ENCODE peak calls at places on chromosomes 6 and 20, in ten cellular contexts. V is K562, I is H54, N is testis, J is spleen, C is GM12892, S is heart left ventricle, D is adrenal gland, E is HCT116, W is ovary. Y is an unnamed sample.

GRCh38 chr6:134166529-134167221 is 114.3 kb upstream of the SLC2A12 start:
- DNase-seq in V (no peak), I (no peak), N (no peak), J (no peak), C (no peak), S (no peak), D (no peak), E (no peak), W (no peak), Y (no peak)

GRCh38 chr6:16056263-16056870 is 72.5 kb upstream of the MYLIP start:
- DNase-seq in V (no peak), I (no peak), N (no peak), J (no peak), C (no peak), S (no peak), D (no peak), E (no peak), W (no peak), Y (no peak)

GRCh38 chr6:11241793-11242201 is 9.3 kb upstream of the NEDD9 start:
- DNase-seq in V (peak), I (no peak), N (peak), J (peak), C (no peak), S (peak), D (peak), E (no peak), W (peak), Y (no peak)

GRCh38 chr6:2918936-2919335 is 15.8 kb upstream of the SERPINB9 start:
- DNase-seq in V (no peak), I (no peak), N (no peak), J (no peak), C (no peak), S (no peak), D (peak), E (no peak), W (no peak), Y (no peak)

GRCh38 chr6:148359228-148359627 is 16.6 kb downstream of the SASH1 start:
- DNase-seq in V (no peak), I (no peak), N (no peak), J (no peak), C (no peak), S (no peak), D (no peak), E (no peak), W (no peak), Y (no peak)

GRCh38 chr20:10369723-10370090 is 64.3 kb downstream of the MKKS start:
- DNase-seq in V (peak), I (no peak), N (no peak), J (no peak), C (no peak), S (no peak), D (no peak), E (no peak), W (no peak), Y (no peak)

GRCh38 chr6:159969204-159969912 is 476 bp downstream of the IGF2R start:
- DNase-seq in V (peak), I (no peak), N (peak), J (peak), C (no peak), S (peak), D (peak), E (no peak), W (peak), Y (no peak)

GRCh38 chr20:50731930-50732690 is 730 bp downstream of the PARD6B start:
- DNase-seq in V (peak), I (no peak), N (peak), J (no peak), C (no peak), S (no peak), D (peak), E (no peak), W (no peak), Y (no peak)

GRCh38 chr20:64185276-64185900 is 21.1 kb downstream of the MYT1 start:
- DNase-seq in V (no peak), I (no peak), N (no peak), J (no peak), C (no peak), S (no peak), D (no peak), E (no peak), W (no peak), Y (no peak)

GRCh38 chr6:166619912-166620311 is 7.1 kb downstream of the RPS6KA2 start:
- DNase-seq in V (no peak), I (no peak), N (no peak), J (no peak), C (no peak), S (no peak), D (no peak), E (no peak), W (no peak), Y (no peak)

GRCh38 chr20:1418335-1418734 is 25.5 kb upstream of the FKBP1A start:
- DNase-seq in V (no peak), I (no peak), N (no peak), J (no peak), C (no peak), S (no peak), D (no peak), E (no peak), W (no peak), Y (no peak)

DNA sequence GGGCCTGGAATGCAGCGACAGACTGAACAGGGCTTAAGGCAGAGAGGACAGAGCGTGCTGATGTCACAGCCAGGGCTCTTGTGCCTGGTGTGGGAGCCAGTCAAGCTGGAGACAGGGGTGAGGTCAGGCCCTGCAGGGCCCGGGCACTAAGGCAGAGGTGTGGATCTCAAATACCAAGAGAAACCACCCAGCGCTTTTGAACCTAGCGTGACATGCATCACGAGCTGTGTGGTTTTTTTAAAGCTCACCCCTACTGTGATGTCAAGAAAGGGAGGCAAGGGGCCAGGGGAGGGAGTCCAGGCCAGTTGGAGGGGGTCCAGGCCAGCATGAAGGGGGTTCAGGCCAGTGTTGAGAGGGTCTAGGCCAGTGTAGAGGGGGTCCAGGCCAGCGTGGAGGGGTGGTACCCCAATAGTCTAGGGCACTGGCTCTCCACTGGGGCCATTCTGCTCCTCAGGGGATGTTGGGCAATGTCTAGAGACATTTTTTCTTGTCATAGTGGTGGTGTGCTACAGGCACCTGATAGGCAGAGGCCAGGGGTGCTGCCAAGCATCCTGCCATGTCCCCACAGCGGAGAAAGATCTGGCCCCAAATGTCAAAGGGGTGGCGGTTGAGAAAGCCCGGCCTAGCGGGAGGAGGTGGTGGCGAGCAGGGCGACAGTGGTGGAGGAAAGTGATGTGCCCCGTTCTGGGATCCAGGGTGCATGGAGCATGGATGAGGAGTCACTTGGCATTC is 42.6 kb downstream of the RBM38 start:
- DNase-seq in V (no peak), I (no peak), N (no peak), J (peak), C (no peak), S (no peak), D (no peak), E (no peak), W (no peak), Y (no peak)
- TF ChIP-seq POLR2A in V (no peak), I (no peak), N (no peak), J (no peak), C (no peak), S (no peak), D (no peak), E (no peak), W (no peak), Y (no peak)

DNA sequence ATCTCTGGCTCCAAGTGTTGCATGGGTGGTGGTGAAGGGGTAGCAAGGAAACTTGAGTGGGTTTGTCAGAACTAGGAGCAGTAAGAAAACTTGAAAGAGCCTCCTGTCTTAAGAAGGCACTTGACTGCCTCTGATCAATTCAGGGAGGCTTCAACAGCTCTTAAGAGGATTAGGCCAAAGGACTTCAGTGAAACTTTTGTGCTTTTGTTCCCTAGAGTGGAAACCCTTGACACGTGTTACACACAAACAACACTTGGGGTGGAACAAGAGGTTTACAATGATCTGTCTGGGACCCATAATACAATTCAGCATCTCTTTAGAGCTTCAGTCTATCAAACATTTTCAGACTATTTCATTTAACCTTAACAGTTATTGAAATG is 80.1 kb upstream of the ARMC2 start:
- DNase-seq in V (no peak), I (no peak), N (no peak), J (no peak), C (no peak), S (no peak), D (no peak), E (no peak), W (no peak), Y (no peak)
- TF ChIP-seq POLR2A in V (no peak), I (no peak), N (no peak), J (no peak), C (no peak), S (no peak), D (no peak), E (no peak), W (no peak), Y (no peak)

DNA sequence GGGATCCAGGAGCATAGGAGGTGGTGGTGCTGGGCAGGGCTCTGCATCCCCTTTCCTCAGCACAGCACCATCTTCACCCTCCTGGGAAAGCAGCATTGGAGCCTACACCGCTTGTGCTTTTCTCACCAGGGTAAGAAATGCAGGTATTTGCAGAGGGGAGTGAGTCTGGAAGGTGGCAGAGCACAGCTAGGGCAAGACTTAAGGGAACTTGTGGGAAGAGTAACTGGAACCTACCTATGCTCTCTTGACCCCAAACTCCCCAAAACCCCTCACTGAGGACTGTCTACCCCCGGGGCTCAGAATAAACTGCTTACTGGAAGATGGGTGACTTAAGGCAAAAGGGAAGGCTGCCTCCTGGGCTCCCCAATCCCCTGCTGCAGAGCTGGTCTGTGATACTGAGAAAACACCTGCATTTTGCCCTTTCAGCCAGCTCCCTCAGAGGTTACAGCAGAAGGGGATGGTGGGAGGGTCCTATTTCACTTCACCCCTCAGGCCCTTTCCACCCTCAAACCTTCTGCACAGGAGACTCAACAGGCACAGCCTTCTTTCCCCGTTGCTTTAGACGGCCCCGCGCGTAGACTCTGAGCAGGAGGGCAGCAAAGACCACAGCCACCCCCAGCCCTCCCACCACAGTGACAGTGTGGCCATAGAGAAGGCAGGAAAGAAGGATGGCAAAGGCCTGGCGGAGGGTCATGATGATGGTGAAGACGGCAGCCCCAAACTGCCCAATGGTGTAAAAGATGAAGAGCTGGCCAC is 2.9 kb downstream of the SLC35B2 start:
- DNase-seq in V (peak), I (no peak), N (no peak), J (peak), C (no peak), S (no peak), D (no peak), E (no peak), W (no peak), Y (no peak)
- TF ChIP-seq POLR2A in V (peak), I (peak), N (no peak), J (no peak), C (peak), S (no peak), D (no peak), E (no peak), W (no peak), Y (peak)

GRCh38 chr6:167932468-167933276 is 64.8 kb upstream of the KIF25 start:
- DNase-seq in V (no peak), I (no peak), N (no peak), J (no peak), C (no peak), S (no peak), D (no peak), E (no peak), W (no peak), Y (no peak)
- TF ChIP-seq POLR2A in V (no peak), I (no peak), N (no peak), J (no peak), C (no peak), S (no peak), D (no peak), E (no peak), W (no peak), Y (no peak)